ENCODE peak calls at places on chromosomes 11 and 22, in seven cellular contexts. E, U, I, L, A, R and H are unnamed samples.

GRCh38 chr11:67409781-67410368 is 5.6 kb upstream of the CARNS1 start:
- DNase-seq in A (peak; percentile 53), L (no peak), U (no peak), E (no peak), R (no peak), I (no peak), H (no peak)

GRCh38 chr11:18135308-18135707 is 2.9 kb downstream of the MRGPRX3 start:
- DNase-seq in E (no peak), R (no peak), A (no peak), L (no peak), I (no peak), U (no peak), H (no peak)

GRCh38 chr22:44394246-44395115 is 81.7 kb upstream of the SHISAL1 start:
- DNase-seq in U (peak; percentile 30), E (peak; percentile 15), L (no peak), R (no peak), A (no peak), I (peak; percentile 11), H (no peak)

GRCh38 chr11:30487200-30487898 is 98.8 kb downstream of the MPPED2 start:
- DNase-seq in I (peak; percentile 67), E (peak; percentile 48), L (no peak), R (no peak), A (no peak), U (peak; percentile 82), H (no peak)

GRCh38 chr22:18997925-18998315 is 61.8 kb upstream of the PRODH start:
- DNase-seq in L (no peak), R (no peak), E (no peak), I (no peak), A (no peak), U (no peak), H (no peak)

GRCh38 chr22:42905702-42906183 is 48.7 kb upstream of the ARFGAP3 start:
- DNase-seq in R (no peak), L (no peak), U (no peak), E (peak; percentile 37), A (no peak), I (no peak), H (no peak)

GRCh38 chr22:43921361-43921760 is 2.2 kb upstream of the PNPLA3 start:
- DNase-seq in A (peak; percentile 73), R (no peak), I (no peak), L (no peak), U (no peak), E (no peak), H (no peak)

GRCh38 chr22:47994899-47995573 is 1232.6 kb downstream of the TBC1D22A start:
- DNase-seq in E (no peak), L (no peak), U (no peak), R (no peak), A (no peak), I (no peak), H (no peak)

GRCh38 chr11:74320538-74320937 is 9.1 kb upstream of the P4HA3 start:
- DNase-seq in I (no peak), U (no peak), A (peak; percentile 60), L (no peak), R (no peak), E (no peak), H (no peak)

GRCh38 chr11:74319139-74319538 is 7.7 kb upstream of the P4HA3 start:
- DNase-seq in A (peak; percentile 98), R (peak; percentile 59), U (no peak), L (no peak), I (no peak), E (no peak), H (no peak)

GRCh38 chr11:74316772-74317505 is 5.5 kb upstream of the P4HA3 start:
- DNase-seq in L (no peak), E (no peak), A (no peak), R (no peak), I (no peak), U (no peak), H (no peak)

GRCh38 chr11:74321487-74322188 is 10.2 kb upstream of the P4HA3 start:
- DNase-seq in A (peak; percentile 77), E (peak; percentile 37), R (no peak), U (no peak), L (no peak), I (no peak), H (no peak)

GRCh38 chr11:74318241-74318932 is 6.9 kb upstream of the P4HA3 start:
- DNase-seq in I (no peak), A (peak; percentile 37), R (no peak), U (no peak), E (no peak), L (no peak), H (no peak)
- TF ChIP-seq CTCF in I (no peak), A (no peak), R (no peak), U (no peak), E (no peak), L (no peak), H (no peak)

GRCh38 chr11:1791912-1792311 is 28.2 kb upstream of the CTSD start:
- DNase-seq in A (no peak), I (no peak), E (no peak), R (no peak), U (no peak), L (no peak), H (no peak)

GRCh38 chr11:1792461-1792860 is 28.7 kb upstream of the CTSD start:
- DNase-seq in E (no peak), I (no peak), U (no peak), R (no peak), A (no peak), L (no peak), H (no peak)

GRCh38 chr11:1793091-1793490 is 29.4 kb upstream of the CTSD start:
- DNase-seq in A (no peak), U (no peak), I (no peak), R (no peak), E (no peak), L (no peak), H (no peak)

GRCh38 chr11:1797391-1798125 is 33.8 kb upstream of the CTSD start:
- DNase-seq in R (no peak), L (no peak), I (no peak), U (no peak), E (no peak), A (no peak), H (no peak)

DNA sequence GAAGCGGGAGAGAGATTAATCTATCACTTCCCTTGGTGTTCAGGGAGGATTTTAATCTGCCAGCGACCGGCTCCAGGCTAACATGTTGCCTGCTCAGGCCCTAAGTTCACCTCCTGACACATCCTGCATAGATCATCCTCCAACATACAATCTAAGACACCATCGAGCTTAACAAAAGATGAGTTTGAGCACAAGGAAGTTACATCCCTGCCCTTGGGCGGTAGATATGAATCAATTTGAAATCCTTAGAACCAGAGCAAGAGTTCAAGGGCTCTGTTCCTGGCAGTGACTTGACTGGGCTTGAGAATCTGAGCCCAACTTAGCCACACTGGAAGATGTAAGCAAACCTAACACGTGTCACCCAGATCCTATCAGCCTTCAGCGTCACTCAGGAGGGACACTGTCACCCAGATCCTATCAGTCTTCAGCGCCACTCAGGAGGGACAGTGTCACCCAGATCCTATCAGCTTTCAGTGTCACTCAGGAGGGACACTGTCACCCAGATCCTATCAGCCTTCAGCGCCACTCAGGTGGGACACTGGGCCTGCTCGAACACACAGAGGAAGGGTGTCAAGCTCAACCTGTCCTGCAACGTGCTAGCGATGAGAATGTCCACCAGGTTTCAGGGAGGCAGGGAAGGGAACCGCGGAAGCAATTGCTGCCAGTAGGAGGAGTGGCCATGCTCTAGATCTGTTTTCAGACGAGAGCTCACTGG is 32.7 kb upstream of the CTSD start:
- DNase-seq in E (no peak), I (no peak), A (no peak), R (no peak), U (no peak), L (no peak), H (no peak)
- TF ChIP-seq CTCF in E (no peak), I (no peak), A (no peak), R (no peak), U (no peak), L (no peak), H (no peak)

GRCh38 chr22:50733521-50734342 is 4.3 kb upstream of the ACR start:
- DNase-seq in L (no peak), E (peak; percentile 20), I (peak; percentile 52), R (no peak), U (no peak), A (no peak), H (peak; percentile 28)

GRCh38 chr22:50732681-50733080 is 5.3 kb upstream of the ACR start:
- DNase-seq in L (no peak), I (no peak), E (no peak), A (no peak), U (no peak), R (no peak), H (no peak)

GRCh38 chr22:50730013-50730891 is 7.8 kb upstream of the ACR start:
- DNase-seq in A (no peak), R (no peak), I (peak; percentile 55), L (no peak), U (peak; percentile 41), E (peak; percentile 13), H (peak; percentile 55)

GRCh38 chr22:50730941-50731661 is 6.9 kb upstream of the ACR start:
- DNase-seq in I (no peak), R (no peak), L (no peak), E (peak; percentile 14), U (peak; percentile 35), A (no peak), H (peak; percentile 49)

DNA sequence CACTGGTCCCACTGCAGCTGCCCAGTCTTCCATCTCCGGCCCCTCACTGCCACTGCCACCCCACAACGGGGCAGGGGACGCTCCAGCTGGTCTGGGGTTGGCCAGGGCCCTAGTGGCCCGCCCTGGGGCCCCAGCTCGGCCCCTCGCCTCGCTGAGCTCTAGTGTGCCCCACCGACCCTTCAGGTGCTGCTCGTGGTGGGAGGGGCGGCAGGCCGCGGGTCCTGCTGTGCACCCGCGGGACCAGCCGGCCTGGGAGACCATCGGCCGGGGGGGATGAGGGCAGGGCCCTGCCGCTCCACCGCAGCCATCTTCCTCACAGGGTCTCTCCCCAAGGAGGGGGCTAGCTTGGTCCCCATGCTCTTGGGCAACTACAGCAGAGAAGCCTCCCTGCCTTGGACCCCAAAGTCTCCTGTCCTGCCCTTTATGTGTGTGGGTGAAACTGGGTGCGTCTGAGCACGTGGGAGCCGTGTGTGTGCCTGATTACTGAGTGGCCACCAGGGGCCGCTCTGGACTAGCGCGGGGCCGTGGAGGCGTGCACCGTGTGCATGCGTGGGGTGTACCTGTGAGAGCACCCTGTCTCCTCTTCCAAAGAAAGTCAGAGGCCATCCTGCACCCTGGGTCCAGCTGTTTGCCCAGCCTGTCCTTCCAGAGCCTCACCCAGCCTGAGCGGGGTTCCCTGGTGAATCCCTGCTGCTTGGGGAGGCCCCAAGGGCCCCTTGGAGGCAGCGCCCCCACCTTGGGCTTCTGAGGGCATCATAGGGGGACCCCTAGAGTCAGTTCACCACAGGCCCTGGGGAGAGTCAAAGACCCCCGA is 6.0 kb upstream of the ACR start:
- DNase-seq in R (peak; percentile 40), E (no peak), L (peak; percentile 63), I (no peak), A (peak; percentile 56), U (peak; percentile 41), H (peak; percentile 25)
- TF ChIP-seq CTCF in R (peak; percentile 85), E (peak; percentile 11), L (peak; percentile 59), I (peak; percentile 63), A (peak; percentile 80), U (peak; percentile 20), H (peak; percentile 85)

DNA sequence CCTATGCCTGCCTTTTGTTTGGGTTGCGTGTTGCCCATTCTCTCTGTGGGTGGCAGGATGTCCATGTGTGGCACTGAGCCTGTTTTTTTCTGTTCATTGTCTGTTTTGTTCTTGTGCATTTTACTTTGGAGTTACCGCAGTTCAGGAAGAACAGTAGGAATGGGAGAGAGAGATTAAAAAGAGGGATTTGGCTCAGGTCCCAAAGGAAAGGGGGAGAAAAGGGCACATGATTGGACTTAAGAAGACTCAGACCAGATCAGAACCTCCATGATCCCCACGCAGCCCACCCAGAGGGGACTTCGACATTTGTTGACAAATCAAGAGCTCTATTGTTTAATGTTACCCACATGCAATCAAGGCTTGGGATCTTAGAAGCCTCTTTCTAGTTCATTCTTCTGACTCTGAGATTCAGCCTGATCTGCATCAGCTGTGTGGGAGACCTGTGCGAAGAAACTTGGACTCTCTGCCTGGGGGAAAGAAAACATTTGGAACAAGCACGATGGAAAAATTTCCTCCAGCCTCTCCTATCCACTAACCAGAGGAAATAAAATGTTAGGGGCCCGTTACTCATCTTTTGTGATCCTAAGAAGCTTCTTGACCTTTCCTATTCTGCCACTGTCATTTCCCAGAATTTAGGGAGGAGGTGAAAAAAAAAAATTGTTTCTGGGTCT is 119.2 kb downstream of the SPON1 start:
- DNase-seq in R (no peak), A (no peak), U (no peak), I (no peak), L (no peak), E (no peak), H (no peak)
- TF ChIP-seq CTCF in R (no peak), A (no peak), U (no peak), I (no peak), L (no peak), E (no peak), H (no peak)